ENCODE peak calls at places on chromosomes 6 and 20, in six cellular contexts. One of them, this sample, is unnamed.

GRCh38 chr20:19817017-19817416 is 59.0 kb downstream of the RIN2 start:
- DNase-seq in endodermal cell: no peak
- DNase-seq in neural progenitor cell: no peak
- DNase-seq in NCI-H1417: no peak
- DNase-seq in colonic mucosa: no peak
- DNase-seq in ELR: peak
- DNase-seq in this sample: peak

GRCh38 chr20:53387983-53388675 is 205.5 kb downstream of the ZNF217 start:
- DNase-seq in endodermal cell: no peak
- DNase-seq in neural progenitor cell: no peak
- DNase-seq in NCI-H1417: no peak
- DNase-seq in colonic mucosa: no peak
- DNase-seq in ELR: no peak
- DNase-seq in this sample: no peak

GRCh38 chr6:89970072-89970471 is 75.8 kb downstream of the GJA10 start:
- DNase-seq in endodermal cell: no peak
- DNase-seq in neural progenitor cell: peak
- DNase-seq in NCI-H1417: peak
- DNase-seq in colonic mucosa: no peak
- DNase-seq in ELR: no peak
- DNase-seq in this sample: no peak

GRCh38 chr6:14210663-14211595 is 93.4 kb downstream of the CD83 start:
- DNase-seq in endodermal cell: peak
- DNase-seq in neural progenitor cell: peak
- DNase-seq in NCI-H1417: peak
- DNase-seq in colonic mucosa: peak
- DNase-seq in ELR: peak
- DNase-seq in this sample: peak

GRCh38 chr6:146543940-146544661 is 468 bp downstream of the RAB32 start:
- DNase-seq in endodermal cell: peak
- DNase-seq in neural progenitor cell: peak
- DNase-seq in NCI-H1417: no peak
- DNase-seq in colonic mucosa: peak
- DNase-seq in ELR: peak
- DNase-seq in this sample: peak

GRCh38 chr6:106800379-106800778 is 171.0 kb downstream of the QRSL1 start:
- DNase-seq in endodermal cell: no peak
- DNase-seq in neural progenitor cell: no peak
- DNase-seq in NCI-H1417: no peak
- DNase-seq in colonic mucosa: no peak
- DNase-seq in ELR: no peak
- DNase-seq in this sample: no peak

GRCh38 chr20:46243707-46244628 is 64.3 kb downstream of the CDH22 start:
- DNase-seq in endodermal cell: peak
- DNase-seq in neural progenitor cell: no peak
- DNase-seq in NCI-H1417: peak
- DNase-seq in colonic mucosa: no peak
- DNase-seq in ELR: peak
- DNase-seq in this sample: peak

GRCh38 chr20:48002517-48002970 is 217.3 kb upstream of the SULF2 start:
- DNase-seq in endodermal cell: no peak
- DNase-seq in neural progenitor cell: no peak
- DNase-seq in NCI-H1417: no peak
- DNase-seq in colonic mucosa: no peak
- DNase-seq in ELR: no peak
- DNase-seq in this sample: no peak

GRCh38 chr6:122869437-122870024 is 80.5 kb downstream of the SMPDL3A start:
- DNase-seq in endodermal cell: peak
- DNase-seq in neural progenitor cell: peak
- DNase-seq in NCI-H1417: peak
- DNase-seq in colonic mucosa: peak
- DNase-seq in ELR: peak
- DNase-seq in this sample: peak

GRCh38 chr20:9038791-9039190 is 30.1 kb upstream of the PLCB4 start:
- DNase-seq in endodermal cell: no peak
- DNase-seq in neural progenitor cell: no peak
- DNase-seq in NCI-H1417: no peak
- DNase-seq in colonic mucosa: no peak
- DNase-seq in ELR: peak
- DNase-seq in this sample: peak

GRCh38 chr20:12040261-12040660 is 122.6 kb downstream of the BTBD3 start:
- DNase-seq in endodermal cell: no peak
- DNase-seq in neural progenitor cell: no peak
- DNase-seq in NCI-H1417: no peak
- DNase-seq in colonic mucosa: no peak
- DNase-seq in ELR: no peak
- DNase-seq in this sample: no peak

GRCh38 chr6:1839315-1839714 is 229.6 kb downstream of the FOXC1 start:
- DNase-seq in endodermal cell: no peak
- DNase-seq in neural progenitor cell: no peak
- DNase-seq in NCI-H1417: peak
- DNase-seq in colonic mucosa: no peak
- DNase-seq in ELR: no peak
- DNase-seq in this sample: no peak

GRCh38 chr20:12699374-12700228 is 309.2 kb upstream of the SPTLC3 start:
- DNase-seq in endodermal cell: no peak
- DNase-seq in neural progenitor cell: no peak
- DNase-seq in NCI-H1417: peak
- DNase-seq in colonic mucosa: no peak
- DNase-seq in ELR: no peak
- DNase-seq in this sample: no peak

GRCh38 chr6:1873781-1874180 is 264.1 kb downstream of the FOXC1 start:
- DNase-seq in endodermal cell: no peak
- DNase-seq in neural progenitor cell: peak
- DNase-seq in NCI-H1417: no peak
- DNase-seq in colonic mucosa: no peak
- DNase-seq in ELR: no peak
- DNase-seq in this sample: no peak

GRCh38 chr6:29336269-29336668 is 32.4 kb downstream of the OR5V1 start:
- DNase-seq in endodermal cell: no peak
- DNase-seq in neural progenitor cell: no peak
- DNase-seq in NCI-H1417: no peak
- DNase-seq in colonic mucosa: no peak
- DNase-seq in ELR: no peak
- DNase-seq in this sample: no peak

GRCh38 chr6:155782320-155782730 is 326.7 kb upstream of the NOX3 start:
- DNase-seq in endodermal cell: no peak
- DNase-seq in neural progenitor cell: no peak
- DNase-seq in NCI-H1417: no peak
- DNase-seq in colonic mucosa: peak
- DNase-seq in ELR: peak
- DNase-seq in this sample: peak

GRCh38 chr6:32668226-32668747 is 1.8 kb upstream of the HLA-DQB1 start:
- DNase-seq in endodermal cell: peak
- DNase-seq in neural progenitor cell: peak
- DNase-seq in NCI-H1417: no peak
- DNase-seq in colonic mucosa: peak
- DNase-seq in ELR: peak
- DNase-seq in this sample: no peak

GRCh38 chr6:23690650-23691049 is 435.4 kb upstream of the NRSN1 start:
- DNase-seq in endodermal cell: no peak
- DNase-seq in neural progenitor cell: no peak
- DNase-seq in NCI-H1417: peak
- DNase-seq in colonic mucosa: no peak
- DNase-seq in ELR: no peak
- DNase-seq in this sample: no peak

GRCh38 chr6:41940759-41941279 is 789 bp downstream of the CCND3 start:
- DNase-seq in endodermal cell: peak
- DNase-seq in neural progenitor cell: peak
- DNase-seq in NCI-H1417: peak
- DNase-seq in colonic mucosa: peak
- DNase-seq in ELR: peak
- DNase-seq in this sample: no peak

GRCh38 chr20:25259358-25259757 is 11.5 kb downstream of the PYGB start:
- DNase-seq in endodermal cell: peak
- DNase-seq in neural progenitor cell: no peak
- DNase-seq in NCI-H1417: no peak
- DNase-seq in colonic mucosa: peak
- DNase-seq in ELR: no peak
- DNase-seq in this sample: no peak

GRCh38 chr6:107620736-107621135 is 130.8 kb downstream of the SOBP start:
- DNase-seq in endodermal cell: no peak
- DNase-seq in neural progenitor cell: no peak
- DNase-seq in NCI-H1417: no peak
- DNase-seq in colonic mucosa: no peak
- DNase-seq in ELR: no peak
- DNase-seq in this sample: no peak

GRCh38 chr6:21970560-21970959 is 326.3 kb downstream of the PRL start:
- DNase-seq in endodermal cell: no peak
- DNase-seq in neural progenitor cell: no peak
- DNase-seq in NCI-H1417: no peak
- DNase-seq in colonic mucosa: no peak
- DNase-seq in ELR: no peak
- DNase-seq in this sample: no peak

GRCh38 chr20:17934141-17934862 is 34.3 kb downstream of the SNX5 start:
- DNase-seq in endodermal cell: peak
- DNase-seq in neural progenitor cell: peak
- DNase-seq in NCI-H1417: no peak
- DNase-seq in colonic mucosa: no peak
- DNase-seq in ELR: peak
- DNase-seq in this sample: no peak

GRCh38 chr20:54510546-54511129 is 35.2 kb downstream of the DOK5 start:
- DNase-seq in endodermal cell: peak
- DNase-seq in neural progenitor cell: peak
- DNase-seq in NCI-H1417: no peak
- DNase-seq in colonic mucosa: no peak
- DNase-seq in ELR: no peak
- DNase-seq in this sample: no peak

GRCh38 chr20:32444474-32445220 is 86.5 kb downstream of the ASXL1 start:
- DNase-seq in endodermal cell: peak
- DNase-seq in neural progenitor cell: no peak
- DNase-seq in NCI-H1417: no peak
- DNase-seq in colonic mucosa: no peak
- DNase-seq in ELR: no peak
- DNase-seq in this sample: no peak

GRCh38 chr20:47144463-47144862 is 212.0 kb downstream of the ZMYND8 start:
- DNase-seq in endodermal cell: no peak
- DNase-seq in neural progenitor cell: no peak
- DNase-seq in NCI-H1417: no peak
- DNase-seq in colonic mucosa: no peak
- DNase-seq in ELR: no peak
- DNase-seq in this sample: no peak

GRCh38 chr6:116279232-116280160 is at the start of gene TSPYL1:
- DNase-seq in endodermal cell: peak
- DNase-seq in neural progenitor cell: peak
- DNase-seq in NCI-H1417: peak
- DNase-seq in colonic mucosa: peak
- DNase-seq in ELR: peak
- DNase-seq in this sample: peak

GRCh38 chr6:34486106-34486740 is 20.3 kb downstream of the PACSIN1 start:
- DNase-seq in endodermal cell: peak
- DNase-seq in neural progenitor cell: no peak
- DNase-seq in NCI-H1417: no peak
- DNase-seq in colonic mucosa: no peak
- DNase-seq in ELR: no peak
- DNase-seq in this sample: no peak

GRCh38 chr6:134115715-134116074 is 63.3 kb upstream of the SLC2A12 start:
- DNase-seq in endodermal cell: no peak
- DNase-seq in neural progenitor cell: no peak
- DNase-seq in NCI-H1417: no peak
- DNase-seq in colonic mucosa: no peak
- DNase-seq in ELR: no peak
- DNase-seq in this sample: no peak

This sample was measured in AG10803.